ENCODE peak calls at places on chromosomes 7 and 10, in four cellular contexts. A, D, U and V are unnamed samples.

GRCh38 chr7:71868797-71869196 is 543.3 kb downstream of the CALN1 start:
- DNase-seq in A (no peak), D (no peak), U (no peak), V (no peak)

GRCh38 chr7:94650652-94651051 is 5.3 kb downstream of the SGCE start:
- DNase-seq in A (peak; percentile 60), D (no peak), U (no peak), V (peak; percentile 87)

GRCh38 chr7:106166651-106167342 is 54.7 kb upstream of the SYPL1 start:
- DNase-seq in A (peak; percentile 73), D (no peak), U (no peak), V (peak; percentile 62)

GRCh38 chr10:70722820-70723424 is 50.6 kb downstream of the ADAMTS14 start:
- DNase-seq in A (no peak), D (no peak), U (no peak), V (no peak)

GRCh38 chr7:85030893-85031292 is 156.0 kb downstream of the SEMA3D start:
- DNase-seq in A (peak; percentile 1), D (no peak), U (no peak), V (peak; percentile 5)

GRCh38 chr7:28890137-28890536 is 68.0 kb downstream of the TRIL start:
- DNase-seq in A (no peak), D (no peak), U (peak; percentile 64), V (no peak)

GRCh38 chr10:47257396-47258120 is 42.4 kb upstream of the GDF10 start:
- DNase-seq in A (no peak), D (peak; percentile 16), U (no peak), V (no peak)

GRCh38 chr7:18320971-18321567 is 174.5 kb upstream of the HDAC9 start:
- DNase-seq in A (peak; percentile 31), D (no peak), U (no peak), V (peak; percentile 23)

GRCh38 chr7:92681633-92682032 is 91.4 kb upstream of the FAM133B start:
- DNase-seq in A (no peak), D (no peak), U (no peak), V (no peak)

GRCh38 chr7:22433710-22434460 is 66.1 kb downstream of the STEAP1B start:
- DNase-seq in A (no peak), D (no peak), U (peak; percentile 33), V (peak; percentile 93)

GRCh38 chr10:78817361-78817760 is 251.4 kb upstream of the ZMIZ1 start:
- DNase-seq in A (no peak), D (no peak), U (no peak), V (no peak)

GRCh38 chr7:117873056-117873932 is at the start of gene CTTNBP2:
- DNase-seq in A (peak; percentile 75), D (no peak), U (no peak), V (no peak)

GRCh38 chr10:72692897-72693598 is 1.1 kb downstream of the MCU start:
- DNase-seq in A (no peak), D (no peak), U (no peak), V (no peak)
- TF ChIP-seq TCF12 in A (peak; percentile 5), D (no peak), U (no peak), V (no peak)

GRCh38 chr7:143240323-143241168 is 18.7 kb downstream of the TAS2R40 start:
- DNase-seq in A (peak; percentile 68), D (no peak), U (no peak), V (peak; percentile 59)
- H3K4me2 ChIP-seq in A (peak overlapping the region; percentile 53), D (no peak overlapping the region), U (no peak overlapping the region), V (no peak overlapping the region)

DNA sequence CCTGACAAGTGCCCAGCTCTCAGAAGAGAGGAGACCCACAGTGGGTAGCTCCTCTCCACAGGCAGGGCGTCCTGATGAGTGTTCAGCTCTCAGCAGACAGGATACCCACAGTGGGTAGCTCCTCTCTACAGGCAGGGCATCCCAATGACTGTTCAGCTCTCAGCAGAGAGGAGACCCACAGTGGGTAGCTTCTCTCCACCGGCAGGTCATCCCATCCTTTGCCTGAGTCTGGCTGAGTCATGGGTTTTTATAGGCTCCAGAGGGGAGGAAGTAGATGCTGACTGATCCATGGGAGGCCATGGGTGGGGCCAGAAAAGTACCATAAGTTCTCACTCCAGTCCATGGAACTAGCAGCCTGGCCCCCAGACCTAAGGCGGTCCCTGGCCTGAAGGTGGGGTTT is 18.5 kb downstream of the CFAP70 start:
- DNase-seq in A (no peak), D (no peak), U (no peak), V (no peak)
- TF ChIP-seq TCF12 in A (no peak), D (no peak), U (no peak), V (no peak)

DNA sequence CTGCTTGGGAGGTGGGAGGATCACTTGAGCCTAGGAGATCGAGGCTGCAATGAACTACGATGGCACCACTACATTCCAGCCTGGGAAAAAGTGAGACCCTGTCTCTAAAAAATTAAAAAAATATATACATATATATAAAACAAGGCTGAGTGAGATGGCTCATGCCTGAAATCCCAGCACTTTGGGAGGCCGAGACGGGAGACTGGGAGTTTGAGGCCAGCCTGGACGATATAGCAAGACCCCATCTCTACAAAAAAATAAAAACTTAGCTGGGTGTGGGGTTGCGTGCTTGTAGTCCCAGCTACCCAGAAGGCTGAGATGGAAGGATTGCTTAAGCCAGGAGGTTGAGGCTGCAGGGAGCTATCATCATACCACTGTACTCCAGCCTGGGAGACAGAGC is 87.6 kb downstream of the CARD11 start:
- DNase-seq in A (no peak), D (no peak), U (no peak), V (no peak)
- H3K4me2 ChIP-seq in A (no peak overlapping the region), D (no peak overlapping the region), U (no peak overlapping the region), V (no peak overlapping the region)

GRCh38 chr10:86192147-86192546 is 174.4 kb downstream of the GRID1 start:
- DNase-seq in A (no peak), D (no peak), U (no peak), V (no peak)

GRCh38 chr10:86194684-86195083 is 171.9 kb downstream of the GRID1 start:
- DNase-seq in A (no peak), D (no peak), U (no peak), V (no peak)

GRCh38 chr10:86191166-86191565 is 175.4 kb downstream of the GRID1 start:
- DNase-seq in A (no peak), D (no peak), U (no peak), V (no peak)

GRCh38 chr10:86191686-86192085 is 174.9 kb downstream of the GRID1 start:
- DNase-seq in A (no peak), D (no peak), U (no peak), V (no peak)

DNA sequence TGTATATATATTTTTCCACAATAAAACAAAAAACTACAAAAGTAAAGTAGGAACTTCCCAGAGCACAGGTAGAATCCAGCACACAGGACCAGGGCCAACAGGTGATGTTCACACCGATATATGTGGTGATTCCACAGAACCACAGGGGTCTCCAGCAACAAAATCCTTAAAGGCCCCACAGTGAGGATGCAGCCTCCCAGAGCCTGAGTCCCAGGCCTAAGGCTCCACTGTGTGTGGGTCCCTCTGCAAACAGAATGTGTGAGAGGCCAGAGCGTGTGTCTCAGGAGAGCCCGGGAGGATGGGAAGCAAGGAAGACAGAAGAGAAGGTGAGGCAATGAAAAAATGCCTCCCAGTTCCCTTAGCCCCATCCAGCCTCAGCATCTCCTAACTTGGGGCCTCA is 173.9 kb downstream of the GRID1 start:
- DNase-seq in A (no peak), D (no peak), U (no peak), V (no peak)
- TF ChIP-seq TCF12 in A (no peak), D (no peak), U (no peak), V (no peak)

GRCh38 chr10:69437321-69438259 is 13.7 kb upstream of the TSPAN15 start:
- DNase-seq in A (no peak), D (no peak), U (no peak), V (no peak)

GRCh38 chr10:69439350-69439739 is 11.9 kb upstream of the TSPAN15 start:
- DNase-seq in A (no peak), D (no peak), U (no peak), V (no peak)

GRCh38 chr10:69435966-69436520 is 15.2 kb upstream of the TSPAN15 start:
- DNase-seq in A (no peak), D (no peak), U (no peak), V (no peak)

GRCh38 chr10:69439813-69440506 is 11.3 kb upstream of the TSPAN15 start:
- DNase-seq in A (no peak), D (no peak), U (no peak), V (peak; percentile 52)

DNA sequence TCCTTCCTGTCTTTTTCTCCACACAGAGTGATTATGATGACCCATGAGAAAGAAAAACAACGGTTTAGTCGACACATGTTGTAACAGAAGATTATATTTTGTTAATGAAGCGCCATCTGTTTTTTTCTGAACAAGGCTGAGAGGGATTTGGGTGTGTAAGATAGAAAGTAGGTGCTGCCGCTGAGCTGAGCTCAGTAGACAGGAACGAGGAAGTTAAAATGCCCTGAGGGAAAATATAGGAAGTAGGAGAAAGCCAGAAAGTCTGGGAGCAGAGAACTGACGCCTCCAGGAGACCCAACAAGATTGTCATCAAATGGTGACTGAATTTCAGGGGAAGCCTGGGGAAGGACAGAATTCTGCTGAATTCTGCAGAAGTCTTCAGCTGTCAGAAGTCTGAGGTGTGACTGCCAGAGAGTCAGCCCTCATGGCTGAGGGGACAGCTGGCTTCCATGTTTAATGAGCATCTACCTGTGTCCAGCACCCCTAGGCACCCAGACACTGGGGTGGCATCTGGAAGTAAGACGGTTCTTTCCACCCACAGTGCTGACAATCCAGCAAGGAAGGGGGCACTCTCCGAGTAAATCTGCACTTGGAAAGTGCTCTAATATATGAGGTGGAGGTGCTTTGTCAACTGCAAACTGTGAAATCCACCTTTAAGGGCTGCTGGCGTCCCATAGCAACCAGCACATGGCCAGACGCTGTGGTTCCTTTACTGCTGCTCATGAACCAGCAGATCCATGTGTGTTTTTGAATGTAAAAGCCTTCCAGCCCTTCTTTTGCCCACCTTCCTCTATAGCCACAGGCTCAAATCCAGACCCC is 12.5 kb upstream of the TSPAN15 start:
- DNase-seq in A (peak; percentile 42), D (no peak), U (no peak), V (no peak)
- H3K4me2 ChIP-seq in A (peak overlapping the region; percentile 43), D (no peak overlapping the region), U (no peak overlapping the region), V (peak overlapping the region; percentile 22)

DNA sequence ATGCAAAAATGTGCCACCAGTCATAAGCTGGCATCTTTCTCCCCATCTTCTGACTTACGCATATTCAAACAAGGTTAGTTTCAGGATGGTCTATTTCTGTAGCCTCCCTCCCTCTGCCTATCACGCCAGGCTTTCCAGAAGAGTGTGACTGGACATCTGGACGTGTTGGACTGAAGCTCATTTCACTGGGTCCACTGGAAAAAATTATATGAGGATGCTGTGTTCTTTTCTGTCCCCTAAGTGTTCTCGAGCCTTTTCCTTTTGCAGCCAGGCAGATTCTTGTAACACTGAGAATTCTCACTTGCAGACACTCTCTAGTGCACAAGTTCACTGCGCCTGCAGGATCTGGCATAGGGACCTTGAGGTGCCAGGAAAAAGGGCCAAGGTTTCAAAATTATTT is 170.2 kb downstream of the BMPER start:
- DNase-seq in A (no peak), D (no peak), U (no peak), V (no peak)
- TF ChIP-seq TCF12 in A (no peak), D (no peak), U (no peak), V (no peak)

GRCh38 chr7:151674161-151674920 is 154.6 kb upstream of the RHEB start:
- DNase-seq in A (no peak), D (no peak), U (no peak), V (no peak)

GRCh38 chr7:151677581-151678226 is 158.0 kb upstream of the RHEB start:
- DNase-seq in A (no peak), D (no peak), U (no peak), V (no peak)

GRCh38 chr7:151678227-151678604 is 158.5 kb upstream of the RHEB start:
- DNase-seq in A (no peak), D (no peak), U (no peak), V (no peak)

GRCh38 chr7:151675521-151675920 is 155.8 kb upstream of the RHEB start:
- DNase-seq in A (no peak), D (no peak), U (no peak), V (no peak)

GRCh38 chr7:151676759-151677158 is 157.1 kb upstream of the RHEB start:
- DNase-seq in A (no peak), D (no peak), U (no peak), V (no peak)
- H3K4me2 ChIP-seq in A (no peak overlapping the region), D (no peak overlapping the region), U (no peak overlapping the region), V (no peak overlapping the region)

GRCh38 chr7:747186-747585 is 20.1 kb upstream of the PRKAR1B start:
- DNase-seq in A (no peak), D (no peak), U (no peak), V (no peak)
- TF ChIP-seq TCF12 in A (no peak), D (no peak), U (no peak), V (no peak)